ENCODE peak calls at places on chromosomes 16 and 17, in six cellular contexts. C, N, G, K, W and R are unnamed samples.

GRCh38 chr16:4767872-4768548 is 1.0 kb upstream of the ZNF500 start:
- DNase-seq in C (peak; percentile 26), N (no peak), G (no peak), K (no peak), W (no peak), R (no peak)

GRCh38 chr17:39359994-39360393 is 41.4 kb downstream of the FBXL20 start:
- DNase-seq in C (no peak), N (no peak), G (no peak), K (no peak), W (no peak), R (no peak)

GRCh38 chr17:39270923-39271322 is 45.2 kb upstream of the STAC2 start:
- DNase-seq in C (peak; percentile 74), N (no peak), G (no peak), K (no peak), W (no peak), R (peak; percentile 57)

GRCh38 chr17:82105417-82105881 is 7.4 kb upstream of the FASN start:
- DNase-seq in C (no peak), N (no peak), G (no peak), K (no peak), W (no peak), R (no peak)

GRCh38 chr17:79988163-79988971 is 47.3 kb downstream of the TBC1D16 start:
- DNase-seq in C (peak; percentile 76), N (no peak), G (peak; percentile 47), K (no peak), W (no peak), R (no peak)

GRCh38 chr17:30450125-30451027 is 26.8 kb upstream of the GOSR1 start:
- DNase-seq in C (peak; percentile 60), N (no peak), G (no peak), K (no peak), W (no peak), R (no peak)

GRCh38 chr17:4329838-4330237 is 36.6 kb downstream of the UBE2G1 start:
- DNase-seq in C (peak; percentile 87), N (no peak), G (no peak), K (no peak), W (no peak), R (no peak)

GRCh38 chr17:7014261-7014994 is 2.0 kb downstream of the RNASEK start:
- DNase-seq in C (peak; percentile 97), N (peak; percentile 99), G (peak; percentile 99), K (peak; percentile 94), W (peak; percentile 96), R (peak; percentile 88)

GRCh38 chr17:72287586-72287985 is 166.8 kb downstream of the SOX9 start:
- DNase-seq in C (no peak), N (no peak), G (peak; percentile 53), K (no peak), W (no peak), R (no peak)

GRCh38 chr17:2718150-2718938 is 6.8 kb upstream of the CLUH start:
- DNase-seq in C (no peak), N (no peak), G (no peak), K (no peak), W (no peak), R (no peak)

GRCh38 chr17:37147301-37147812 is 198.6 kb downstream of the AATF start:
- DNase-seq in C (peak; percentile 23), N (no peak), G (no peak), K (no peak), W (no peak), R (no peak)

GRCh38 chr17:13485327-13485726 is 116.4 kb downstream of the HS3ST3A1 start:
- DNase-seq in C (no peak), N (no peak), G (no peak), K (no peak), W (no peak), R (no peak)

GRCh38 chr17:45923511-45924268 is 29.3 kb downstream of the MAPT start:
- DNase-seq in C (peak; percentile 71), N (no peak), G (no peak), K (no peak), W (no peak), R (no peak)

GRCh38 chr17:81854974-81855774 is 5.2 kb downstream of the P4HB start:
- DNase-seq in C (no peak), N (no peak), G (no peak), K (peak; percentile 39), W (no peak), R (no peak)

GRCh38 chr17:80795737-80796136 is 195.9 kb upstream of the CHMP6 start:
- DNase-seq in C (peak; percentile 42), N (no peak), G (peak; percentile 60), K (peak; percentile 93), W (no peak), R (no peak)

GRCh38 chr17:46190763-46191162 is 2.5 kb downstream of the KANSL1 start:
- DNase-seq in C (no peak), N (no peak), G (no peak), K (no peak), W (no peak), R (no peak)

GRCh38 chr17:31532161-31532515 is 140.7 kb downstream of the RAB11FIP4 start:
- DNase-seq in C (no peak), N (no peak), G (no peak), K (no peak), W (no peak), R (no peak)

GRCh38 chr16:1422076-1422475 is 1.5 kb upstream of the UQCC4 start:
- DNase-seq in C (no peak), N (no peak), G (no peak), K (no peak), W (no peak), R (no peak)